ENCODE peak calls at places on chromosome 13, in five cellular contexts. I is lower lobe of right lung, J is HepG2, W is heart right ventricle, G is Panc1. E is an unnamed sample.
A peak's percentile ranks its signal among the peaks of the same experiment; 100 is the strongest.

GRCh38 chr13:114222461-114222968 is 12.2 kb upstream of the CDC16 start:
- ATAC-seq in W (peak; percentile 31), G (no peak), I (peak; percentile 66), J (no peak), E (peak; percentile 3)

GRCh38 chr13:49898792-49899191 is 37.3 kb downstream of the SPRYD7 start:
- ATAC-seq in I (no peak), J (peak; percentile 78), W (no peak), G (no peak), E (no peak)

GRCh38 chr13:23705578-23705977 is 135.4 kb downstream of the TNFRSF19 start:
- ATAC-seq in G (no peak), I (no peak), W (no peak), J (peak; percentile 71), E (no peak)

GRCh38 chr13:45695198-45695730 is 6.9 kb upstream of the CBY2 start:
- ATAC-seq in W (no peak), G (no peak), J (no peak), I (peak; percentile 43), E (no peak)

GRCh38 chr13:75485286-75486062 is 3.5 kb upstream of the TBC1D4 start:
- ATAC-seq in G (no peak), I (no peak), W (no peak), J (no peak), E (no peak)

GRCh38 chr13:61142506-61142905 is 273.1 kb downstream of the PCDH20 start:
- ATAC-seq in J (no peak), W (no peak), G (no peak), I (no peak), E (peak; percentile 85)

GRCh38 chr13:85575110-85575509 is 224.1 kb downstream of the SLITRK6 start:
- ATAC-seq in I (no peak), J (no peak), W (no peak), G (no peak), E (no peak)

GRCh38 chr13:111253334-111253872 is 67.0 kb upstream of the TEX29 start:
- ATAC-seq in G (no peak), J (no peak), W (no peak), I (no peak), E (no peak)

GRCh38 chr13:40109324-40109958 is 454.0 kb downstream of the COG6 start:
- ATAC-seq in W (no peak), J (no peak), I (peak; percentile 40), G (no peak), E (peak; percentile 84)

GRCh38 chr13:98829541-98829940 is 77.1 kb upstream of the SLC15A1 start:
- ATAC-seq in W (peak; percentile 18), I (no peak), J (no peak), G (no peak), E (no peak)

GRCh38 chr13:73715910-73716257 is 418.3 kb downstream of the KLF12 start:
- ATAC-seq in W (no peak), J (no peak), G (no peak), I (no peak), E (no peak)

GRCh38 chr13:105921711-105922110 is 613.8 kb downstream of the EFNB2 start:
- ATAC-seq in G (no peak), W (no peak), J (no peak), I (no peak), E (no peak)

GRCh38 chr13:105918842-105919741 is 616.4 kb downstream of the EFNB2 start:
- ATAC-seq in J (peak; percentile 76), I (peak; percentile 51), G (no peak), W (no peak), E (no peak)

GRCh38 chr13:105915451-105915850 is 620.0 kb downstream of the EFNB2 start:
- ATAC-seq in I (no peak), W (no peak), J (no peak), G (no peak), E (no peak)

GRCh38 chr13:105925496-105925895 is 610.0 kb downstream of the EFNB2 start:
- ATAC-seq in I (no peak), W (no peak), G (no peak), J (no peak), E (no peak)

GRCh38 chr13:105920375-105920774 is 615.1 kb downstream of the EFNB2 start:
- ATAC-seq in J (no peak), W (no peak), G (no peak), I (no peak), E (no peak)
- H3K36me3 ChIP-seq in J (no peaks in the 10 kb centered on the region), W (no peaks in the 10 kb centered on the region), G (no peaks in the 10 kb centered on the region), I (no peaks in the 10 kb centered on the region), E (no peaks in the 10 kb centered on the region)

DNA sequence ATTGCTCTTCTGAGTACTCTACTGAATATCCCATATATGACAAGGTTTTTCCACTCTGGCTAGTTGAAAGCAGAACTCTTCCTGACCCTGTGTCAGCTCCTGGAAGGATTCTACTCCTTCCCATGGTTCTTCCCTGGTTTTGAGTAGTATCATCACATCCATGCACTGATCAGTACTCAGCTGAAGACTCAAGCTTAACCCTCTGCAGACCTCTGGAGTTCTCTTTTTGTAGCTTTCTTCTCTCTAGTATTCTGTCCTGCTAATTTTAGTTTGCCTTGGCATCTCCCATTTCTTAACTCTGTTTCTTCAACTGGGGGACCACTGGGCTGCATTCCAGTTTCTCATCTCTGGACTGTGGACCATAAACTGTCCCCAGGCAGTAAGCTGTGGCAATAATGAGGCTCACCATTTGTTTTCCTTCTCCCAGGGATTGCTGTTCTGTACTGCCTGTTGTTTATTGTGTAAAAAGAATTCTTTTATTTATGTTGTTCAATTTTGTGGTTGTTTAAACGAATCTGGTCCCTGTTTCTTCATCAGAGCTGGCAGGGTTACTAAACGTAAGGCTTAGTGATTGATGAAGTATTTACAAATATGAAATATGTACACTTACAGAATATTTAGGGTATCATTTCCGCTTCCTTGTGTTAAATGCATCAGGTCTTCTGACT is 19.7 kb downstream of the LPAR6 start:
- ATAC-seq in G (no peak), I (no peak), W (no peak), J (peak; percentile 87), E (no peak)
- H3K36me3 ChIP-seq in G (no peaks in the 10 kb centered on the region), I (peaks cover 4% of the 10 kb centered on the region), W (no peaks in the 10 kb centered on the region), J (no peaks in the 10 kb centered on the region), E (peaks cover 35% of the 10 kb centered on the region)

GRCh38 chr13:46731535-46731934 is 65.4 kb downstream of the ESD start:
- ATAC-seq in W (no peak), I (no peak), G (no peak), J (no peak), E (no peak)
- H3K36me3 ChIP-seq in W (no peaks in the 10 kb centered on the region), I (peaks cover 86% of the 10 kb centered on the region), G (no peaks in the 10 kb centered on the region), J (peaks cover 26% of the 10 kb centered on the region), E (peaks cover 98% of the 10 kb centered on the region)

GRCh38 chr13:51688937-51689336 is 104.7 kb downstream of the WDFY2 start:
- ATAC-seq in I (no peak), W (no peak), J (peak; percentile 69), G (no peak), E (no peak)

GRCh38 chr13:51689597-51689996 is 105.3 kb downstream of the WDFY2 start:
- ATAC-seq in I (no peak), W (no peak), J (peak; percentile 98), G (peak; percentile 38), E (no peak)

GRCh38 chr13:51684076-51684475 is 99.8 kb downstream of the WDFY2 start:
- ATAC-seq in J (no peak), W (no peak), I (no peak), G (no peak), E (no peak)

GRCh38 chr13:51683537-51684050 is 99.3 kb downstream of the WDFY2 start:
- ATAC-seq in G (no peak), W (no peak), J (no peak), I (no peak), E (no peak)

GRCh38 chr13:51687928-51688714 is 103.9 kb downstream of the WDFY2 start:
- ATAC-seq in I (no peak), G (no peak), W (peak; percentile 76), J (no peak), E (no peak)
- H3K36me3 ChIP-seq in I (no peaks in the 10 kb centered on the region), G (no peaks in the 10 kb centered on the region), W (no peaks in the 10 kb centered on the region), J (peaks cover 4% of the 10 kb centered on the region), E (no peaks in the 10 kb centered on the region)

DNA sequence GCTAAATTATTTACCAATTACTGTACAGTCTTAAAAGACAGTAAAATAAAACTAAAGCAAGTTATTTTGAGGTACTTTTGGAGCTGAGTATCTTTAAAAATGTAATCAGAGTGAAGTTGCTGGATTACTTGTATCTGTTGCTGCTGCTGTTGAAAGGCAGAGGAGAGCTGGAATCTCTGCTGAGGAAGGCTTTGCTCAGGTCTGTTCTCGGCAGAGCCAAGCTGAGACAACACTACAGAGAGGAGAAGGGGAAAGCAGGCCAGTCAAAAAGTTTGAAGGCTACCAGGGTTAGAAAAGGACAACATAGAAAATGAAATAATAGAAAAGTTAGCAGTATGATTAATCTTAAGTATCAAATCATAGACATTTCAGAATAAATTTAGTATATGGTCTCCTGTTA is 9.8 kb downstream of the EXOSC8 start:
- ATAC-seq in G (no peak), J (no peak), I (no peak), W (no peak), E (no peak)
- H3K36me3 ChIP-seq in G (peaks cover 53% of the 10 kb centered on the region), J (peaks cover 66% of the 10 kb centered on the region), I (peaks cover 100% of the 10 kb centered on the region), W (no peaks in the 10 kb centered on the region), E (peaks cover 98% of the 10 kb centered on the region)